ENCODE peak calls at places on chromosomes 13 and 19, in four cellular contexts. I is K562, X is GM12878, C is H1. P is an unnamed sample.

GRCh38 chr19:31139871-31140505 is 209.2 kb downstream of the TSHZ3 start:
- DNase-seq in I (no peak), X (no peak), C (no peak), P (no peak)

GRCh38 chr13:93248627-93249047 is 22.0 kb downstream of the GPC6 start:
- DNase-seq in I (peak; percentile 55), X (no peak), C (no peak), P (no peak)

GRCh38 chr13:51636349-51636890 is 52.2 kb downstream of the WDFY2 start:
- DNase-seq in I (no peak), X (no peak), C (no peak), P (no peak)

GRCh38 chr19:5631511-5632240 is 8.8 kb downstream of the SAFB start:
- DNase-seq in I (no peak), X (no peak), C (no peak), P (no peak)

GRCh38 chr13:113843063-113843654 is 20.7 kb downstream of the GAS6 start:
- DNase-seq in I (no peak), X (no peak), C (no peak), P (no peak)

GRCh38 chr19:18408053-18408476 is 10.6 kb upstream of the LRRC25 start:
- DNase-seq in I (peak; percentile 74), X (peak; percentile 87), C (no peak), P (no peak)

GRCh38 chr13:37386276-37386675 is 212.3 kb downstream of the POSTN start:
- DNase-seq in I (no peak), X (no peak), C (no peak), P (no peak)

GRCh38 chr19:46497773-46498172 is 2.1 kb upstream of the PNMA8B start:
- DNase-seq in I (no peak), X (no peak), C (no peak), P (no peak)

GRCh38 chr19:6056801-6057650 is 53.3 kb downstream of the RFX2 start:
- DNase-seq in I (peak; percentile 53), X (no peak), C (no peak), P (no peak)

GRCh38 chr13:73608157-73608516 is 526.1 kb downstream of the KLF12 start:
- DNase-seq in I (no peak), X (no peak), C (no peak), P (no peak)

GRCh38 chr19:54158812-54159351 is 639 bp downstream of the LENG1 start:
- DNase-seq in I (no peak), X (no peak), C (no peak), P (no peak)

GRCh38 chr19:55299991-55300390 is 16.2 kb downstream of the BRSK1 start:
- DNase-seq in I (no peak), X (no peak), C (no peak), P (no peak)

GRCh38 chr19:8506402-8506957 is 4.0 kb upstream of the PRAM1 start:
- DNase-seq in I (peak; percentile 45), X (no peak), C (no peak), P (no peak)

GRCh38 chr13:106028916-106029315 is 506.5 kb downstream of the EFNB2 start:
- DNase-seq in I (no peak), X (no peak), C (no peak), P (no peak)

GRCh38 chr19:46616631-46617322 is 8.1 kb downstream of the PTGIR start:
- DNase-seq in I (peak; percentile 79), X (no peak), C (no peak), P (no peak)

GRCh38 chr13:73245271-73245670 is 186.5 kb downstream of the KLF5 start:
- DNase-seq in I (no peak), X (no peak), C (no peak), P (no peak)

GRCh38 chr13:50685491-50685890 is 158.0 kb downstream of the DLEU7 start:
- DNase-seq in I (no peak), X (no peak), C (no peak), P (no peak)

GRCh38 chr13:69948016-69948415 is 159.6 kb upstream of the ATXN8OS start:
- DNase-seq in I (no peak), X (peak; percentile 59), C (no peak), P (no peak)

GRCh38 chr19:23283925-23284324 is 33.7 kb upstream of the ZNF724 start:
- DNase-seq in I (peak; percentile 16), X (no peak), C (peak; percentile 54), P (no peak)

GRCh38 chr13:112250788-112251445 is 125.2 kb upstream of the SPACA7 start:
- DNase-seq in I (no peak), X (no peak), C (no peak), P (no peak)

GRCh38 chr13:98111168-98112098 is 31.5 kb upstream of the FARP1 start:
- DNase-seq in I (no peak), X (no peak), C (no peak), P (no peak)

GRCh38 chr19:33254245-33254824 is 28.7 kb upstream of the SLC7A10 start:
- DNase-seq in I (no peak), X (no peak), C (no peak), P (no peak)

GRCh38 chr13:43698743-43699142 is 88.0 kb downstream of the ENOX1 start:
- DNase-seq in I (no peak), X (no peak), C (no peak), P (no peak)

GRCh38 chr13:25872871-25873607 is 178.8 kb downstream of the SHISA2 start:
- DNase-seq in I (no peak), X (no peak), C (no peak), P (no peak)

GRCh38 chr19:44142014-44142523 is 715 bp downstream of the ZNF234 start:
- DNase-seq in I (peak; percentile 22), X (no peak), C (no peak), P (no peak)

GRCh38 chr19:4088975-4089374 is 22.3 kb upstream of the ZBTB7A start:
- DNase-seq in I (peak; percentile 53), X (no peak), C (no peak), P (no peak)

GRCh38 chr19:4090351-4091220 is 23.9 kb upstream of the ZBTB7A start:
- DNase-seq in I (no peak), X (no peak), C (no peak), P (no peak)

GRCh38 chr19:4088065-4088679 is 21.5 kb upstream of the ZBTB7A start:
- DNase-seq in I (no peak), X (no peak), C (no peak), P (no peak)

GRCh38 chr19:4089946-4090345 is 23.2 kb upstream of the ZBTB7A start:
- DNase-seq in I (no peak), X (no peak), C (no peak), P (no peak)

DNA sequence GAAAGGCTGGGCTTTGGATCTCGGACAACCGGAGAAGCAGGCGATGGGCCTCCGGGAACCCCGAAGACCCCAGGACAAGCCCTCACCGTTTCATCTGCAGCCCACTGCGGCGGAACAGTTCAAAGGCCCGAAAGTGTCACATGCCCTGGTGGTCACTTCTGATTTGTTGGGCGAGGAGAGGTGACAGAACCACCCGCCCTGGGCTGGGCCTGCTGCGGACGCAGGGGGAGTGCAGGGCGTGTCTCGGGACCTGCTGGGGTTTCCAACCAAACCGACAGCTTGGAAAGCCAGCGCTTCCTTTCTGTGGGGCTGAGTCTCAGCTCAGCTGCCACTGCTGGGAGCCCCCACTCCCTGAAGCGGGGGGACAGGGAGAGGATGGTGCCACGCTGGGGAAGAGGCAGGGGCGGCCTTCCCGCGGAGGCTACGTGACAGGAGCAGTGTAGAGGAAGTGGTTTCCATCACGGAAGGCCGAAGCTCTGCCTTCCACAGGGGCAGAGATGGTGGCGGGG is 22.8 kb upstream of the ZBTB7A start:
- DNase-seq in I (no peak), X (no peak), C (no peak), P (no peak)
- TF ChIP-seq POLR2AphosphoS5 in I (no peak), X (no peak), C (no peak), P (no peak)

GRCh38 chr13:109779074-109779473 is 7.3 kb downstream of the IRS2 start:
- DNase-seq in I (no peak), X (no peak), C (no peak), P (no peak)

GRCh38 chr13:109781384-109782065 is 4.9 kb downstream of the IRS2 start:
- DNase-seq in I (no peak), X (no peak), C (no peak), P (no peak)

GRCh38 chr13:109782066-109782822 is 4.1 kb downstream of the IRS2 start:
- DNase-seq in I (no peak), X (no peak), C (no peak), P (no peak)

GRCh38 chr13:109779876-109780516 is 6.4 kb downstream of the IRS2 start:
- DNase-seq in I (no peak), X (no peak), C (no peak), P (no peak)

DNA sequence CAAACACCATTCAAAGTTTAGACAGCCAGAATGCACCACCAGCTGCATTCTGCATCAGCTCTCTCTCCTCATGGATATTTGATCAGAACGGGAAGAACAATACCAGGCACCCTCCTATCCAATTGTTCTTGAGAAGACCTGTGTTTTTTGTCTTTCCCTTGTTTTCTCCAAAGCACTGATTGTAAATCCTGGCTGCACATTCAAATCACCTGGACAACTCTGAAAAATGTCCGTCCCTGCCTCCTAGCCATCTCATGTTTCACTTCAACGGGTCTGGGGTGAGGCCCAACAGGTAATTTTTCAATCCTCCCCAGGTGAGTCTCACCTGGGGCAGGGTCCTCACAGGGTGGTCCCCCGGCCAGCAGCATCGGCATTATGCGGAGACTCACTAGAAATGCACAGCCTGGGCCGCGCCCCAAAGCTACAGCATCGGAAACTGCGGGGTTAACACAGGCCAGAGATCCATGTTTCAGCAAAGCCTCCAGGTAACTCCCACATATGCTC is 5.5 kb downstream of the IRS2 start:
- DNase-seq in I (no peak), X (no peak), C (no peak), P (no peak)
- TF ChIP-seq EZH2 in I (no peak), X (no peak), C (no peak), P (no peak)

GRCh38 chr19:1102407-1103106 is 1.2 kb upstream of the GPX4 start:
- DNase-seq in I (no peak), X (peak; percentile 93), C (no peak), P (no peak)
- H3K9ac ChIP-seq in I (no peak overlapping the region), X (peak overlapping the region; percentile 49), C (no peak overlapping the region), P (no peak overlapping the region)

GRCh38 chr13:76379341-76380105 is 506.7 kb downstream of the KCTD12 start:
- DNase-seq in I (no peak), X (no peak), C (no peak), P (no peak)
- TF ChIP-seq POLR2AphosphoS5 in I (no peak), X (no peak), C (no peak), P (no peak)